ENCODE peak calls at places on chromosomes 6 and 20, in eight cellular contexts. B is LoVo; K is SIG-M5; J is IMR-90; D is activated naive CD8-positive, alpha-beta T cell treated with anti-CD3 and anti-CD28 coated beads, Interleukin-2, amount 50 U/mL, for 24 hours; T is cardiac fibroblast; A is naive thymus-derived CD8-positive, alpha-beta T cell; C is NCI-H510A treated with DMSO at 0.1 percent for 48 hours. V is an unnamed sample.

GRCh38 chr6:35128496-35128895 is 12.6 kb downstream of the TCP11 start:
- DNase-seq in C (no peak), T (no peak), B (no peak), J (peak), A (no peak), K (no peak), D (no peak), V (no peak)

GRCh38 chr6:116672306-116672705 is 3.7 kb upstream of the ZUP1 start:
- DNase-seq in T (no peak), B (no peak), A (no peak), J (peak), K (no peak), C (no peak), D (no peak), V (no peak)

GRCh38 chr6:170152111-170152926 is 138.6 kb downstream of the DLL1 start:
- DNase-seq in J (no peak), C (peak), A (peak), B (no peak), K (no peak), T (no peak), D (no peak), V (no peak)

GRCh38 chr6:146850238-146850896 is 251.6 kb downstream of the ADGB start:
- DNase-seq in C (no peak), T (peak), D (peak), B (no peak), J (peak), K (no peak), A (no peak), V (no peak)

GRCh38 chr20:42461965-42462593 is 727.6 kb downstream of the PTPRT start:
- DNase-seq in A (no peak), J (no peak), C (no peak), K (no peak), T (no peak), D (no peak), B (no peak), V (no peak)

GRCh38 chr20:38377039-38377715 is 30.9 kb downstream of the LBP start:
- DNase-seq in J (no peak), K (no peak), D (no peak), A (no peak), B (no peak), T (no peak), C (no peak), V (no peak)

GRCh38 chr20:40637176-40637575 is 51.9 kb downstream of the MAFB start:
- DNase-seq in J (no peak), A (no peak), C (no peak), D (no peak), B (no peak), T (no peak), K (no peak), V (no peak)

GRCh38 chr6:68226460-68226859 is 408.6 kb upstream of the ADGRB3 start:
- DNase-seq in T (peak), K (no peak), J (no peak), B (no peak), C (no peak), D (no peak), A (no peak), V (no peak)

GRCh38 chr20:11453430-11453829 is 464.3 kb upstream of the BTBD3 start:
- DNase-seq in A (no peak), B (peak), K (no peak), C (no peak), J (peak), D (no peak), T (peak), V (peak)

GRCh38 chr6:72946766-72947165 is 278.5 kb downstream of the KHDC1L start:
- DNase-seq in A (no peak), B (no peak), J (peak), K (no peak), C (no peak), T (peak), D (no peak), V (no peak)

GRCh38 chr6:56036911-56037310 is 161.5 kb upstream of the BMP5 start:
- DNase-seq in K (no peak), B (no peak), D (no peak), J (no peak), T (no peak), C (no peak), A (no peak), V (no peak)

GRCh38 chr6:50110557-50110956 is 60.8 kb upstream of the DEFB112 start:
- DNase-seq in K (no peak), D (no peak), T (no peak), B (no peak), C (no peak), A (no peak), J (no peak), V (no peak)

GRCh38 chr6:56988145-56988544 is 33.2 kb downstream of the BEND6 start:
- DNase-seq in K (no peak), C (no peak), J (no peak), D (no peak), A (no peak), B (no peak), T (no peak), V (no peak)

GRCh38 chr6:43772571-43773049 is 2.6 kb downstream of the VEGFA start:
- DNase-seq in A (no peak), D (no peak), B (no peak), T (peak), K (no peak), C (no peak), J (no peak), V (no peak)

GRCh38 chr6:168363811-168364792 is 44.5 kb upstream of the DACT2 start:
- DNase-seq in D (no peak), C (no peak), A (no peak), B (no peak), K (no peak), T (no peak), J (no peak), V (no peak)

GRCh38 chr6:70396163-70396562 is 17.1 kb upstream of the FAM135A start:
- DNase-seq in T (no peak), B (no peak), A (no peak), D (no peak), K (no peak), J (no peak), C (no peak), V (no peak)

GRCh38 chr6:28544211-28544610 is 18.5 kb downstream of the GPX5 start:
- DNase-seq in T (no peak), C (no peak), K (no peak), A (no peak), B (no peak), D (no peak), J (no peak), V (no peak)

GRCh38 chr20:29408034-29408695 is 1849.3 kb upstream of the DEFB115 start:
- DNase-seq in K (no peak), D (no peak), C (no peak), T (no peak), J (no peak), B (no peak), A (no peak), V (no peak)

GRCh38 chr6:156876302-156876701 is 99.1 kb downstream of the ARID1B start:
- DNase-seq in A (no peak), K (no peak), D (no peak), J (no peak), B (no peak), T (no peak), C (no peak), V (no peak)

GRCh38 chr6:166512567-166512966 is 73.9 kb downstream of the RAMACL start:
- DNase-seq in B (no peak), K (no peak), J (no peak), T (no peak), A (peak), D (peak), C (no peak), V (no peak)

GRCh38 chr6:88165877-88166492 is at the start of gene CNR1:
- DNase-seq in B (peak), D (peak), C (peak), T (peak), J (no peak), A (no peak), K (no peak), V (no peak)

GRCh38 chr20:57753332-57754164 is 43.7 kb upstream of the PMEPA1 start:
- DNase-seq in J (no peak), B (no peak), K (no peak), T (no peak), A (no peak), D (no peak), C (no peak), V (no peak)

GRCh38 chr6:25452027-25452426 is 172.9 kb downstream of the CARMIL1 start:
- DNase-seq in C (no peak), K (no peak), J (no peak), T (no peak), D (no peak), A (no peak), B (no peak), V (no peak)

GRCh38 chr6:13488015-13488895 is 855 bp upstream of the GFOD1 start:
- DNase-seq in B (no peak), K (no peak), C (no peak), J (peak), D (peak), T (peak), A (no peak), V (no peak)

GRCh38 chr6:113122060-113122459 is 735.1 kb upstream of the MARCKS start:
- DNase-seq in B (peak), K (no peak), C (no peak), A (no peak), J (peak), T (peak), D (no peak), V (peak)

GRCh38 chr6:118719351-118720124 is 68.1 kb upstream of the CEP85L start:
- DNase-seq in A (peak), C (no peak), K (no peak), D (peak), J (no peak), T (no peak), B (no peak), V (no peak)

GRCh38 chr20:44467289-44467883 is 8.3 kb upstream of the TTPAL start:
- DNase-seq in T (peak), D (no peak), B (no peak), K (no peak), C (no peak), J (no peak), A (no peak), V (no peak)

GRCh38 chr6:35343092-35343834 is 905 bp downstream of the PPARD start:
- DNase-seq in J (peak), C (no peak), T (peak), K (peak), B (no peak), A (no peak), D (no peak), V (no peak)